ENCODE peak calls at places on chromosomes 11 and 22, in five cellular contexts. S is activated naive CD4-positive, alpha-beta T cell; M is midbrain; O is IMR-90; B is iPS-NIHi11. X is an unnamed sample.

GRCh38 chr11:96001037-96001436 is 77.1 kb upstream of the MTMR2 start:
- DNase-seq in M (peak; percentile 67), B (no peak), O (peak; percentile 92), S (no peak), X (no peak)

GRCh38 chr22:41290262-41291221 is 4.6 kb upstream of the RANGAP1 start:
- DNase-seq in S (no peak), B (no peak), O (peak; percentile 83), M (no peak), X (peak; percentile 52)

GRCh38 chr11:102630598-102631448 is 5.7 kb upstream of the MMP20 start:
- DNase-seq in M (no peak), O (no peak), S (no peak), B (no peak), X (no peak)

GRCh38 chr22:38402204-38402603 is 52.8 kb downstream of the KCNJ4 start:
- DNase-seq in M (no peak), O (no peak), S (no peak), B (no peak), X (no peak)

GRCh38 chr22:17120711-17121234 is 387 bp downstream of the TMEM121B start:
- DNase-seq in S (no peak), O (no peak), B (no peak), M (no peak), X (peak; percentile 76)

GRCh38 chr11:34501500-34501899 is 12.1 kb downstream of the ELF5 start:
- DNase-seq in S (no peak), O (peak; percentile 89), M (peak; percentile 15), B (peak; percentile 38), X (peak; percentile 26)

GRCh38 chr11:61516675-61517516 is 8.3 kb downstream of the LRRC10B start:
- DNase-seq in B (peak; percentile 92), O (no peak), M (peak; percentile 27), S (peak; percentile 49), X (peak; percentile 87)

GRCh38 chr22:21000215-21000986 is 1.5 kb downstream of the THAP7 start:
- DNase-seq in M (no peak), B (no peak), O (no peak), S (no peak), X (no peak)

GRCh38 chr11:8913961-8914660 is 3.1 kb downstream of the AKIP1 start:
- DNase-seq in M (peak; percentile 28), B (peak; percentile 54), S (no peak), O (peak; percentile 39), X (peak; percentile 64)

GRCh38 chr11:26276798-26277424 is 55.0 kb upstream of the ANO3 start:
- DNase-seq in B (peak; percentile 50), S (peak; percentile 5), M (peak; percentile 65), O (peak; percentile 71), X (peak; percentile 67)

GRCh38 chr11:126391970-126392637 is 36.6 kb downstream of the ST3GAL4 start:
- DNase-seq in S (no peak), O (no peak), B (no peak), M (peak; percentile 23), X (peak; percentile 31)

GRCh38 chr11:45847908-45848316 is 637 bp downstream of the CRY2 start:
- DNase-seq in B (peak; percentile 46), M (peak; percentile 33), O (peak; percentile 64), S (no peak), X (peak; percentile 71)

GRCh38 chr11:67606477-67607295 is at the start of gene NDUFV1:
- DNase-seq in M (peak; percentile 97), O (peak; percentile 87), S (peak; percentile 92), B (peak; percentile 95), X (peak; percentile 100)

GRCh38 chr22:49289822-49290221 is 537.9 kb downstream of the BRD1 start:
- DNase-seq in M (no peak), B (no peak), S (no peak), O (no peak), X (no peak)

GRCh38 chr11:46009647-46010046 is 87.2 kb downstream of the LARGE2 start:
- DNase-seq in B (no peak), O (no peak), M (no peak), S (no peak), X (no peak)

GRCh38 chr11:20351151-20351550 is 12.4 kb upstream of the HTATIP2 start:
- DNase-seq in M (no peak), S (no peak), O (no peak), B (no peak), X (no peak)

GRCh38 chr22:29748248-29748893 is 18.4 kb downstream of the ZMAT5 start:
- DNase-seq in O (no peak), S (no peak), M (no peak), B (no peak), X (no peak)

GRCh38 chr11:17531818-17532131 is 12.4 kb downstream of the USH1C start:
- DNase-seq in S (no peak), O (peak; percentile 64), B (no peak), M (no peak), X (no peak)

GRCh38 chr11:79678780-79679468 is 238.1 kb upstream of the TENM4 start:
- DNase-seq in M (no peak), O (no peak), B (peak; percentile 34), S (no peak), X (peak; percentile 64)

GRCh38 chr11:26730711-26731460 is 9.0 kb upstream of the SLC5A12 start:
- DNase-seq in O (peak; percentile 1), M (no peak), S (no peak), B (no peak), X (no peak)

GRCh38 chr22:36194971-36195370 is 6.6 kb downstream of the APOL4 start:
- DNase-seq in M (peak; percentile 68), O (peak; percentile 77), B (peak; percentile 63), S (no peak), X (peak; percentile 83)

GRCh38 chr11:69530278-69531070 is 49.0 kb downstream of the LINC01488 start:
- DNase-seq in B (no peak), S (no peak), M (peak; percentile 47), O (no peak), X (no peak)

GRCh38 chr22:45462034-45462655 is 40.5 kb upstream of the FBLN1 start:
- DNase-seq in B (peak; percentile 71), S (no peak), O (no peak), M (no peak), X (no peak)

GRCh38 chr11:131661137-131661536 is 290.7 kb downstream of the NTM start:
- DNase-seq in S (no peak), O (peak; percentile 32), B (no peak), M (no peak), X (no peak)

GRCh38 chr11:117282956-117283355 is 8.2 kb upstream of the BACE1-AS start:
- DNase-seq in O (no peak), B (no peak), S (no peak), M (no peak), X (no peak)

GRCh38 chr11:67996622-67997459 is 7.1 kb downstream of the UNC93B1 start:
- DNase-seq in M (no peak), S (peak; percentile 11), O (no peak), B (peak; percentile 90), X (peak; percentile 86)

GRCh38 chr11:68523743-68524142 is 63.2 kb downstream of the PPP6R3 start:
- DNase-seq in M (no peak), O (no peak), B (no peak), S (no peak), X (no peak)

GRCh38 chr11:110903830-110904229 is 191.6 kb upstream of the ARHGAP20 start:
- DNase-seq in S (no peak), O (peak; percentile 75), M (no peak), B (no peak), X (peak; percentile 52)

GRCh38 chr11:74325649-74326645 is 14.5 kb upstream of the P4HA3 start:
- DNase-seq in O (peak; percentile 94), M (peak; percentile 65), B (no peak), S (no peak), X (no peak)

GRCh38 chr11:97729546-97730272 is 1291.0 kb upstream of the CNTN5 start:
- DNase-seq in B (no peak), S (no peak), O (no peak), M (no peak), X (no peak)

GRCh38 chr11:6402561-6402981 is 12.3 kb downstream of the SMPD1 start:
- DNase-seq in M (no peak), S (no peak), O (peak; percentile 39), B (no peak), X (no peak)

GRCh38 chr22:30925667-30926066 is 42.9 kb downstream of the MORC2 start:
- DNase-seq in O (no peak), B (no peak), S (no peak), M (no peak), X (no peak)

GRCh38 chr11:120221115-120221752 is 10.4 kb downstream of the OAF start:
- DNase-seq in B (no peak), O (no peak), S (no peak), M (no peak), X (no peak)

GRCh38 chr11:85766801-85767200 is 44.1 kb downstream of the SYTL2 start:
- DNase-seq in S (no peak), O (peak; percentile 44), M (no peak), B (no peak), X (no peak)

GRCh38 chr22:40044870-40045834 is 50.4 kb downstream of the FAM83F start:
- DNase-seq in O (peak; percentile 15), S (peak; percentile 31), M (peak; percentile 38), B (peak; percentile 81), X (peak; percentile 86)

GRCh38 chr11:44778200-44779100 is 51.7 kb downstream of the TSPAN18 start:
- DNase-seq in S (no peak), O (no peak), B (no peak), M (no peak), X (no peak)

GRCh38 chr22:39254789-39255298 is 10.1 kb upstream of the PDGFB start:
- DNase-seq in O (peak; percentile 79), M (no peak), B (peak; percentile 42), S (no peak), X (no peak)

X was measured in neural progenitor cell.